ENCODE peak calls at places on chromosomes 12 and 14, in four cellular contexts. C is GM23338, T is upper lobe of left lung, K is breast epithelium. P is an unnamed sample.

GRCh38 chr12:59084758-59085383 is 164.6 kb upstream of the LRIG3 start:
- DNase-seq in C (peak; percentile 21), K (peak; percentile 19), T (no peak), P (no peak)

GRCh38 chr12:41512531-41512930 is 324.4 kb downstream of the PDZRN4 start:
- DNase-seq in K (no peak), C (no peak), T (peak; percentile 24), P (no peak)

GRCh38 chr14:100285021-100285912 is 21.0 kb downstream of the SLC25A29 start:
- DNase-seq in T (peak; percentile 74), C (peak; percentile 85), K (no peak), P (peak; percentile 77)

GRCh38 chr14:74459289-74459946 is 33.4 kb upstream of the SYNDIG1L start:
- DNase-seq in C (peak; percentile 81), K (no peak), T (no peak), P (no peak)

GRCh38 chr14:41830679-41831078 is 224.0 kb downstream of the LRFN5 start:
- DNase-seq in C (peak; percentile 30), K (no peak), T (no peak), P (no peak)

GRCh38 chr14:105283028-105283427 is 17.8 kb downstream of the BRF1 start:
- DNase-seq in K (no peak), T (no peak), C (peak; percentile 69), P (no peak)

GRCh38 chr12:87870061-87870460 is 159.1 kb downstream of the C12orf50 start:
- DNase-seq in K (no peak), C (no peak), T (no peak), P (no peak)

GRCh38 chr12:132275110-132275531 is 54.3 kb downstream of the GALNT9 start:
- DNase-seq in C (peak; percentile 78), T (peak; percentile 29), K (no peak), P (peak; percentile 43)

GRCh38 chr14:90561920-90562319 is 165.1 kb downstream of the CALM1 start:
- DNase-seq in K (no peak), C (no peak), T (no peak), P (no peak)

GRCh38 chr12:68336754-68337343 is 4.7 kb upstream of the MDM1 start:
- DNase-seq in C (no peak), K (peak; percentile 78), T (no peak), P (peak; percentile 36)

GRCh38 chr12:71665109-71665476 is 992 bp downstream of the THAP2 start:
- DNase-seq in T (no peak), C (no peak), K (no peak), P (no peak)

GRCh38 chr14:35287481-35288013 is 4.6 kb upstream of the PSMA6 start:
- DNase-seq in K (no peak), T (peak; percentile 39), C (no peak), P (peak; percentile 12)

GRCh38 chr14:90505531-90505930 is 108.7 kb downstream of the CALM1 start:
- DNase-seq in C (no peak), T (no peak), K (no peak), P (no peak)

GRCh38 chr14:61704554-61704953 is 9.2 kb downstream of the HIF1A start:
- DNase-seq in C (no peak), T (no peak), K (no peak), P (no peak)

GRCh38 chr12:93962336-93962735 is 186.0 kb upstream of the PLXNC1 start:
- DNase-seq in T (no peak), K (no peak), C (no peak), P (no peak)

GRCh38 chr12:49339464-49339861 is 2.5 kb upstream of the C1QL4 start:
- DNase-seq in T (no peak), K (no peak), C (peak; percentile 69), P (peak; percentile 80)

GRCh38 chr12:89376202-89376529 is 23.9 kb upstream of the DUSP6 start:
- DNase-seq in C (no peak), T (no peak), K (no peak), P (no peak)

GRCh38 chr14:69716483-69717187 is 50.3 kb upstream of the SRSF5 start:
- DNase-seq in T (peak; percentile 62), C (no peak), K (peak; percentile 70), P (peak; percentile 28)

GRCh38 chr12:91763654-91764439 is 381.8 kb downstream of the BTG1 start:
- DNase-seq in T (no peak), K (no peak), C (no peak), P (no peak)

GRCh38 chr14:29553427-29553826 is 374.2 kb downstream of the PRKD1 start:
- DNase-seq in T (no peak), K (no peak), C (no peak), P (no peak)

GRCh38 chr12:100668939-100669536 is 95.6 kb downstream of the GAS2L3 start:
- DNase-seq in T (peak; percentile 69), C (peak; percentile 89), K (peak; percentile 41), P (peak; percentile 80)

GRCh38 chr12:50984899-50985298 is 32.6 kb downstream of the HIGD1C start:
- DNase-seq in K (no peak), C (no peak), T (no peak), P (no peak)

GRCh38 chr14:75279739-75280447 is 1.3 kb downstream of the FOS start:
- DNase-seq in K (peak; percentile 44), C (peak; percentile 79), T (no peak), P (peak; percentile 64)

GRCh38 chr12:96261557-96261956 is 67.4 kb downstream of the ELK3 start:
- DNase-seq in T (no peak), K (no peak), C (no peak), P (no peak)

GRCh38 chr14:78567343-78567742 is 397.2 kb downstream of the NRXN3 start:
- DNase-seq in C (no peak), T (no peak), K (no peak), P (no peak)

GRCh38 chr12:70247653-70248199 is 4.5 kb downstream of the CNOT2 start:
- DNase-seq in C (no peak), K (no peak), T (no peak), P (no peak)

GRCh38 chr14:50542941-50543418 is 10.6 kb upstream of the MAP4K5 start:
- DNase-seq in T (peak; percentile 60), K (no peak), C (peak; percentile 77), P (peak; percentile 20)

GRCh38 chr14:33954016-33954598 is 3.2 kb upstream of the EGLN3 start:
- DNase-seq in T (no peak), C (no peak), K (no peak), P (no peak)

GRCh38 chr12:10084733-10085132 is 14.1 kb downstream of the CLEC1A start:
- DNase-seq in T (no peak), K (no peak), C (no peak), P (no peak)

GRCh38 chr12:70842942-70843341 is 77.6 kb downstream of the PTPRR start:
- DNase-seq in C (no peak), K (no peak), T (no peak), P (no peak)

GRCh38 chr14:81401420-81402122 is 1.4 kb upstream of the STON2 start:
- DNase-seq in C (no peak), K (no peak), T (no peak), P (no peak)

GRCh38 chr14:75163677-75164076 is 12.7 kb downstream of the TMED10 start:
- DNase-seq in T (no peak), K (no peak), C (no peak), P (no peak)

GRCh38 chr12:87930033-87930432 is 99.2 kb downstream of the C12orf50 start:
- DNase-seq in T (no peak), C (no peak), K (no peak), P (no peak)

GRCh38 chr12:125185311-125185739 is 120.1 kb downstream of the AACS start:
- DNase-seq in C (peak; percentile 75), K (no peak), T (no peak), P (no peak)

GRCh38 chr12:125183187-125184067 is 118.2 kb downstream of the AACS start:
- DNase-seq in C (peak; percentile 90), K (peak; percentile 35), T (peak; percentile 72), P (peak; percentile 80)

GRCh38 chr12:125185740-125186470 is 120.7 kb downstream of the AACS start:
- DNase-seq in K (peak; percentile 23), C (peak; percentile 90), T (peak; percentile 69), P (peak; percentile 77)

GRCh38 chr12:125186471-125187147 is 121.4 kb downstream of the AACS start:
- DNase-seq in T (no peak), C (peak; percentile 51), K (no peak), P (no peak)

GRCh38 chr12:125184213-125184952 is 119.1 kb downstream of the AACS start:
- DNase-seq in K (no peak), T (no peak), C (no peak), P (no peak)
- H3K27me3 ChIP-seq in K (peaks cover 73% of the 10 kb centered on the region), T (no peaks in the 10 kb centered on the region), C (peaks cover 31% of the 10 kb centered on the region), P (peaks cover 77% of the 10 kb centered on the region)

GRCh38 chr14:68097727-68098126 is 278.1 kb downstream of the RAD51B start:
- DNase-seq in C (no peak), T (no peak), K (no peak), P (no peak)

GRCh38 chr14:68103841-68104240 is 284.3 kb downstream of the RAD51B start:
- DNase-seq in K (no peak), T (no peak), C (no peak), P (no peak)

GRCh38 chr14:68099348-68100045 is 279.9 kb downstream of the RAD51B start:
- DNase-seq in C (no peak), K (no peak), T (peak; percentile 33), P (no peak)

GRCh38 chr14:68094158-68094557 is 274.6 kb downstream of the RAD51B start:
- DNase-seq in K (no peak), C (no peak), T (no peak), P (no peak)

DNA sequence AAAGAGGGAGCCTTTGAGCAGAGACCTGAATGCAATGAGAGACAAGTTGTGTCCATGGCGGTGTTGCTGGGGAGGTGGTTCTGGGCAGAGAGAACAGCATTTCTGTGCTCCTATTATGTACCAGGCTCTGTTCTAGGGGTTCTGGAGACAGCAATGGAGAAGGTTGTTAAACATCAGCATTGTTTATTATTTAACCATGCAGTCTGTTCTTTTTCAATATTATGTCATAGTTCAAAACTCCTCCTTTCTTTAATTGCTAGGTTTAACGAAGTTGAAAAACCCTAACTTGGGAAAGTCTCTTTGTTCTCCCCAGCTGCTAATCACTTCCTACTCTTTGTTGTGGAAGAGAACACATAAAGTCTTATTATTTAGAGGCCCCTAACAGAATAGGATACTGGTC is 279.3 kb downstream of the RAD51B start:
- DNase-seq in T (no peak), K (no peak), C (no peak), P (no peak)
- TF ChIP-seq POLR2AphosphoS5 in T (no peak), K (no peak), C (no peak), P (no peak)

GRCh38 chr12:57515468-57515933 is 4.8 kb downstream of the DDIT3 start:
- DNase-seq in K (no peak), C (no peak), T (no peak), P (no peak)

GRCh38 chr12:57518176-57518919 is 2.0 kb downstream of the DDIT3 start:
- DNase-seq in T (no peak), C (no peak), K (no peak), P (no peak)

GRCh38 chr12:57517187-57517586 is 3.1 kb downstream of the DDIT3 start:
- DNase-seq in T (no peak), C (no peak), K (no peak), P (no peak)

GRCh38 chr12:57515934-57516541 is 4.3 kb downstream of the DDIT3 start:
- DNase-seq in T (no peak), C (no peak), K (no peak), P (no peak)

GRCh38 chr12:57516617-57517153 is 3.6 kb downstream of the DDIT3 start:
- DNase-seq in C (no peak), K (no peak), T (no peak), P (no peak)
- H3K4me3 ChIP-seq in C (no peak overlapping the region), K (no peak overlapping the region), T (no peak overlapping the region), P (no peak overlapping the region)

DNA sequence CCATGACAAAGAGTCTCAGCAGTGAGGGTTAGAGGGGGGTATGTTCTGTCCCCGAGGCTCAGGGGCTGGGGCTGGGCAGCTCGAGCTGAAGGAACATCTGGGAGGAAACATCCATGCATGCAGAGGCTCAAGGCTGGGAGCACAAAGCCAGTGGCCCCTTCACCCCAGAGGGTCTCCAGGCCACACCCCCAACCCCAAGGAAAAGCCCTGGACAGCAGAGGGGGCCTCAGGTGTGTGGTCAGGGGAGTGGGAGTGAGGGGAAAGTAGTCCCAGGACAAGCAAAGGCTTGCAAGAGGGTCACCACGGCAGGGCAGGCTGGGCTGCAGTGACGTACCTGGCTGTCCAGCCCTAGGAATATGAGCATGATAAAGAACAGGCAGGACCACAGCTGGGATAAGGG is 17.5 kb downstream of the SLC6A12 start:
- DNase-seq in T (no peak), K (no peak), C (no peak), P (no peak)
- H3K27me3 ChIP-seq in T (no peaks in the 10 kb centered on the region), K (peaks cover 11% of the 10 kb centered on the region), C (peaks cover 6% of the 10 kb centered on the region), P (peaks cover 13% of the 10 kb centered on the region)